ENCODE peak calls at places on chromosomes 13 and 19, in four cellular contexts. Q is cardiac muscle cell, E is B cell, U is tibial artery. R is an unnamed sample.

GRCh38 chr13:32259116-32259515 is 56.0 kb downstream of the ZAR1L start:
- DNase-seq in Q (no peak), E (no peak), U (no peak), R (no peak)

GRCh38 chr13:112894423-112894672 is 74.7 kb upstream of the MCF2L start:
- DNase-seq in Q (no peak), U (no peak), E (no peak), R (no peak)

GRCh38 chr19:19229701-19230100 is 17.9 kb downstream of the NCAN start:
- DNase-seq in Q (no peak), U (no peak), E (no peak), R (no peak)

GRCh38 chr13:67147257-67148218 is 82.6 kb downstream of the PCDH9 start:
- DNase-seq in E (no peak), Q (peak; percentile 34), U (no peak), R (no peak)

GRCh38 chr13:97140611-97141010 is 81.5 kb upstream of the MBNL2 start:
- DNase-seq in E (no peak), U (no peak), Q (no peak), R (no peak)

GRCh38 chr19:49851456-49852259 is 699 bp downstream of the PTOV1 start:
- DNase-seq in U (no peak), Q (peak; percentile 82), E (peak; percentile 59), R (no peak)

GRCh38 chr19:58128041-58128685 is 22.4 kb downstream of the ZNF329 start:
- DNase-seq in U (no peak), Q (no peak), E (no peak), R (no peak)

GRCh38 chr19:1907563-1908363 is 2.6 kb downstream of the ADAT3 start:
- DNase-seq in Q (no peak), U (no peak), E (no peak), R (no peak)

GRCh38 chr13:101397742-101398141 is 18.6 kb downstream of the NALCN start:
- DNase-seq in Q (no peak), E (no peak), U (no peak), R (no peak)

GRCh38 chr19:18478545-18479311 is 40.8 kb upstream of the ISYNA1 start:
- DNase-seq in E (peak; percentile 52), Q (no peak), U (peak; percentile 91), R (peak; percentile 43)

GRCh38 chr19:58154287-58154678 is 3.7 kb upstream of the ZNF329 start:
- DNase-seq in E (no peak), U (peak; percentile 22), Q (peak; percentile 53), R (no peak)

GRCh38 chr19:58581227-58582141 is 8.3 kb upstream of the MZF1 start:
- DNase-seq in U (peak; percentile 84), E (peak; percentile 89), Q (peak; percentile 94), R (peak; percentile 90)

GRCh38 chr19:35757231-35757748 is 461 bp upstream of the HSPB6 start:
- DNase-seq in E (no peak), Q (peak; percentile 73), U (peak; percentile 94), R (no peak)

GRCh38 chr13:47175172-47175806 is 278.4 kb upstream of the HTR2A start:
- DNase-seq in U (no peak), Q (no peak), E (no peak), R (no peak)

GRCh38 chr13:76723551-76724232 is 162.5 kb downstream of the KCTD12 start:
- DNase-seq in U (peak; percentile 25), Q (no peak), E (no peak), R (no peak)

GRCh38 chr19:29927944-29928669 is 13.9 kb upstream of the URI1 start:
- DNase-seq in U (no peak), E (no peak), Q (peak; percentile 29), R (no peak)

GRCh38 chr13:55155046-55155445 is 1985.7 kb upstream of the PRR20A start:
- DNase-seq in Q (no peak), E (no peak), U (no peak), R (no peak)

GRCh38 chr13:49652691-49653305 is 24.5 kb downstream of the ARL11 start:
- DNase-seq in E (peak; percentile 23), U (no peak), Q (peak; percentile 60), R (no peak)

GRCh38 chr19:46601318-46602224 is at the start of gene CALM3:
- DNase-seq in U (no peak), Q (no peak), E (no peak), R (no peak)

GRCh38 chr13:94480672-94481145 is 1.2 kb upstream of the DCT start:
- DNase-seq in Q (no peak), U (no peak), E (no peak), R (no peak)

GRCh38 chr13:43364210-43365041 is 341.0 kb downstream of the DNAJC15 start:
- DNase-seq in U (no peak), E (no peak), Q (no peak), R (no peak)

GRCh38 chr19:17846146-17846545 is 1.6 kb downstream of the JAK3 start:
- DNase-seq in Q (no peak), E (no peak), U (no peak), R (peak; percentile 28)

GRCh38 chr19:45469835-45470146 is 2.0 kb downstream of the FOSB start:
- DNase-seq in E (no peak), U (no peak), Q (peak; percentile 95), R (no peak)

GRCh38 chr19:13195678-13196077 is 45.5 kb downstream of the IER2 start:
- DNase-seq in U (no peak), Q (peak; percentile 61), E (peak; percentile 77), R (no peak)
- TF ChIP-seq CTCF in U (no peak), Q (no peak), E (peak; percentile 82), R (peak; percentile 29)

GRCh38 chr13:35771898-35772297 is 295.4 kb upstream of the MAB21L1 start:
- DNase-seq in Q (no peak), U (no peak), E (no peak), R (no peak)
- TF ChIP-seq CTCF in Q (no peak), U (no peak), E (no peak), R (no peak)

DNA sequence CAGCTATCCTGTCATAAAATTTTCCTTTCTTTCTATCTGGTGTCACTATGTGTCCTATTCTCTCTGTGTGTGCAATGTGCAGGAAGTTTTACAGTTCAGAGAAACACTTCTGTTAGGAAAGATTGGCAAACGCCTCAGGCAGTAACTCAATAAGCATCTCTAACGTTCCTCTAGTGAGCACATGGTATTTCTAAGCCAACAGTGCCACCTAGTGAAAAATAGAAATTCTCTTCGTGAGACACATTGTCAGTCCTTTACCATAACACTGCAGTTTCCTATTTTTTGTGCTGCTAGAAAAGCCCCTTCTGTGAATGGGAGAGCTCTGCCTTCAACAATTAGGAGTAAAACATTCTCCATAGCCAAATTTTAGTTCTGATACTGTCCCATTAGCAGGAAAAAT is 50.7 kb downstream of the ZNF723 start:
- DNase-seq in U (no peak), Q (no peak), E (peak; percentile 20), R (no peak)
- TF ChIP-seq CTCF in U (peak; percentile 27), Q (no peak), E (peak; percentile 29), R (no peak)

GRCh38 chr13:75217949-75218348 is 264.0 kb downstream of the TBC1D4 start:
- DNase-seq in U (no peak), Q (peak; percentile 28), E (no peak), R (no peak)
- TF ChIP-seq CTCF in U (no peak), Q (no peak), E (no peak), R (no peak)

R was measured in natural killer cell.